ENCODE peak calls at places on chromosomes 13 and 19, in six cellular contexts. One of them, this sample, is unnamed.
A peak's percentile ranks its signal among the peaks of the same experiment; 100 is the strongest.

GRCh38 chr13:51895906-51896888 is 34.4 kb downstream of the CCDC70 start:
- DNase-seq in natural killer cell treated with Interleukin-12 subunit alpha and Interleukin-12 subunit beta and Interleukin-15 and Interleukin-18, amount 100 ng/mL, for 72 hours: no peak
- DNase-seq in NCI-H2081: peak; percentile 13
- DNase-seq in lower lobe of right lung: peak; percentile 54
- DNase-seq in cerebellar nuclear complex: no peak
- DNase-seq in NCI-H510A: no peak
- DNase-seq in this sample: peak; percentile 57

GRCh38 chr13:93730780-93731179 is 504.2 kb downstream of the GPC6 start:
- DNase-seq in NCI-H510A: no peak
- DNase-seq in cerebellar nuclear complex: no peak
- DNase-seq in natural killer cell treated with Interleukin-12 subunit alpha and Interleukin-12 subunit beta and Interleukin-15 and Interleukin-18, amount 100 ng/mL, for 72 hours: no peak
- DNase-seq in NCI-H2081: no peak
- DNase-seq in lower lobe of right lung: no peak
- DNase-seq in this sample: no peak

GRCh38 chr19:5314012-5314906 is 26.4 kb downstream of the PTPRS start:
- DNase-seq in natural killer cell treated with Interleukin-12 subunit alpha and Interleukin-12 subunit beta and Interleukin-15 and Interleukin-18, amount 100 ng/mL, for 72 hours: no peak
- DNase-seq in NCI-H2081: no peak
- DNase-seq in NCI-H510A: no peak
- DNase-seq in cerebellar nuclear complex: no peak
- DNase-seq in lower lobe of right lung: no peak
- DNase-seq in this sample: no peak

GRCh38 chr19:32910874-32911273 is 41.3 kb upstream of the SLC7A9 start:
- DNase-seq in lower lobe of right lung: no peak
- DNase-seq in NCI-H510A: no peak
- DNase-seq in NCI-H2081: no peak
- DNase-seq in natural killer cell treated with Interleukin-12 subunit alpha and Interleukin-12 subunit beta and Interleukin-15 and Interleukin-18, amount 100 ng/mL, for 72 hours: no peak
- DNase-seq in cerebellar nuclear complex: no peak
- DNase-seq in this sample: no peak

GRCh38 chr13:74136089-74136658 is 2.0 kb upstream of the KLF12 start:
- DNase-seq in NCI-H510A: no peak
- DNase-seq in NCI-H2081: no peak
- DNase-seq in natural killer cell treated with Interleukin-12 subunit alpha and Interleukin-12 subunit beta and Interleukin-15 and Interleukin-18, amount 100 ng/mL, for 72 hours: no peak
- DNase-seq in cerebellar nuclear complex: peak; percentile 27
- DNase-seq in lower lobe of right lung: no peak
- DNase-seq in this sample: no peak

GRCh38 chr13:91278291-91278690 is 69.2 kb upstream of the MIR17HG start:
- DNase-seq in natural killer cell treated with Interleukin-12 subunit alpha and Interleukin-12 subunit beta and Interleukin-15 and Interleukin-18, amount 100 ng/mL, for 72 hours: no peak
- DNase-seq in NCI-H2081: no peak
- DNase-seq in NCI-H510A: no peak
- DNase-seq in cerebellar nuclear complex: no peak
- DNase-seq in lower lobe of right lung: no peak
- DNase-seq in this sample: no peak

GRCh38 chr13:82688400-82688999 is 1193.8 kb downstream of the SLITRK1 start:
- DNase-seq in NCI-H2081: no peak
- DNase-seq in natural killer cell treated with Interleukin-12 subunit alpha and Interleukin-12 subunit beta and Interleukin-15 and Interleukin-18, amount 100 ng/mL, for 72 hours: no peak
- DNase-seq in lower lobe of right lung: no peak
- DNase-seq in NCI-H510A: no peak
- DNase-seq in cerebellar nuclear complex: no peak
- DNase-seq in this sample: no peak

GRCh38 chr19:6828306-6828697 is 55.8 kb downstream of the VAV1 start:
- DNase-seq in cerebellar nuclear complex: no peak
- DNase-seq in NCI-H2081: no peak
- DNase-seq in natural killer cell treated with Interleukin-12 subunit alpha and Interleukin-12 subunit beta and Interleukin-15 and Interleukin-18, amount 100 ng/mL, for 72 hours: no peak
- DNase-seq in lower lobe of right lung: no peak
- DNase-seq in NCI-H510A: no peak
- DNase-seq in this sample: no peak

GRCh38 chr19:1324792-1325567 is 39.3 kb downstream of the EFNA2 start:
- DNase-seq in NCI-H510A: no peak
- DNase-seq in cerebellar nuclear complex: no peak
- DNase-seq in natural killer cell treated with Interleukin-12 subunit alpha and Interleukin-12 subunit beta and Interleukin-15 and Interleukin-18, amount 100 ng/mL, for 72 hours: no peak
- DNase-seq in NCI-H2081: no peak
- DNase-seq in lower lobe of right lung: peak; percentile 56
- DNase-seq in this sample: peak; percentile 25

GRCh38 chr19:58578430-58578925 is 5.3 kb upstream of the MZF1 start:
- DNase-seq in NCI-H510A: no peak
- DNase-seq in natural killer cell treated with Interleukin-12 subunit alpha and Interleukin-12 subunit beta and Interleukin-15 and Interleukin-18, amount 100 ng/mL, for 72 hours: no peak
- DNase-seq in lower lobe of right lung: no peak
- DNase-seq in cerebellar nuclear complex: no peak
- DNase-seq in NCI-H2081: no peak
- DNase-seq in this sample: no peak

GRCh38 chr19:14434543-14435319 is 1.6 kb downstream of the PKN1 start:
- DNase-seq in NCI-H510A: no peak
- DNase-seq in cerebellar nuclear complex: no peak
- DNase-seq in natural killer cell treated with Interleukin-12 subunit alpha and Interleukin-12 subunit beta and Interleukin-15 and Interleukin-18, amount 100 ng/mL, for 72 hours: no peak
- DNase-seq in lower lobe of right lung: peak; percentile 62
- DNase-seq in NCI-H2081: no peak
- DNase-seq in this sample: peak; percentile 67

GRCh38 chr13:113076681-113077401 is 28.8 kb upstream of the F7 start:
- DNase-seq in NCI-H510A: no peak
- DNase-seq in cerebellar nuclear complex: no peak
- DNase-seq in natural killer cell treated with Interleukin-12 subunit alpha and Interleukin-12 subunit beta and Interleukin-15 and Interleukin-18, amount 100 ng/mL, for 72 hours: no peak
- DNase-seq in lower lobe of right lung: peak; percentile 41
- DNase-seq in NCI-H2081: no peak
- DNase-seq in this sample: no peak

GRCh38 chr19:37928527-37929286 is 21.7 kb downstream of the SIPA1L3 start:
- DNase-seq in lower lobe of right lung: no peak
- DNase-seq in NCI-H2081: no peak
- DNase-seq in cerebellar nuclear complex: no peak
- DNase-seq in natural killer cell treated with Interleukin-12 subunit alpha and Interleukin-12 subunit beta and Interleukin-15 and Interleukin-18, amount 100 ng/mL, for 72 hours: no peak
- DNase-seq in NCI-H510A: no peak
- DNase-seq in this sample: peak; percentile 63

GRCh38 chr13:47250141-47250540 is 353.3 kb upstream of the HTR2A start:
- DNase-seq in NCI-H2081: no peak
- DNase-seq in cerebellar nuclear complex: no peak
- DNase-seq in lower lobe of right lung: no peak
- DNase-seq in NCI-H510A: no peak
- DNase-seq in natural killer cell treated with Interleukin-12 subunit alpha and Interleukin-12 subunit beta and Interleukin-15 and Interleukin-18, amount 100 ng/mL, for 72 hours: no peak
- DNase-seq in this sample: no peak

GRCh38 chr13:50437252-50437651 is 406.2 kb downstream of the DLEU7 start:
- DNase-seq in lower lobe of right lung: no peak
- DNase-seq in cerebellar nuclear complex: no peak
- DNase-seq in NCI-H2081: no peak
- DNase-seq in NCI-H510A: no peak
- DNase-seq in natural killer cell treated with Interleukin-12 subunit alpha and Interleukin-12 subunit beta and Interleukin-15 and Interleukin-18, amount 100 ng/mL, for 72 hours: no peak
- DNase-seq in this sample: no peak

GRCh38 chr19:17687857-17688784 is at the start of gene UNC13A:
- DNase-seq in cerebellar nuclear complex: peak; percentile 31
- DNase-seq in NCI-H2081: peak; percentile 53
- DNase-seq in NCI-H510A: peak; percentile 59
- DNase-seq in lower lobe of right lung: peak; percentile 51
- DNase-seq in natural killer cell treated with Interleukin-12 subunit alpha and Interleukin-12 subunit beta and Interleukin-15 and Interleukin-18, amount 100 ng/mL, for 72 hours: peak; percentile 65
- DNase-seq in this sample: peak; percentile 23

GRCh38 chr13:74158028-74158427 is 23.8 kb upstream of the KLF12 start:
- DNase-seq in cerebellar nuclear complex: no peak
- DNase-seq in lower lobe of right lung: no peak
- DNase-seq in NCI-H2081: no peak
- DNase-seq in natural killer cell treated with Interleukin-12 subunit alpha and Interleukin-12 subunit beta and Interleukin-15 and Interleukin-18, amount 100 ng/mL, for 72 hours: no peak
- DNase-seq in NCI-H510A: no peak
- DNase-seq in this sample: no peak

GRCh38 chr19:4077800-4078683 is 11.3 kb upstream of the ZBTB7A start:
- DNase-seq in NCI-H2081: no peak
- DNase-seq in NCI-H510A: no peak
- DNase-seq in natural killer cell treated with Interleukin-12 subunit alpha and Interleukin-12 subunit beta and Interleukin-15 and Interleukin-18, amount 100 ng/mL, for 72 hours: no peak
- DNase-seq in lower lobe of right lung: peak; percentile 87
- DNase-seq in cerebellar nuclear complex: no peak
- DNase-seq in this sample: peak; percentile 39

GRCh38 chr13:97226788-97227627 is 4.9 kb downstream of the MBNL2 start:
- DNase-seq in lower lobe of right lung: no peak
- DNase-seq in NCI-H2081: no peak
- DNase-seq in cerebellar nuclear complex: no peak
- DNase-seq in natural killer cell treated with Interleukin-12 subunit alpha and Interleukin-12 subunit beta and Interleukin-15 and Interleukin-18, amount 100 ng/mL, for 72 hours: peak; percentile 69
- DNase-seq in NCI-H510A: no peak
- DNase-seq in this sample: no peak

GRCh38 chr13:55000043-55000442 is 1971.4 kb downstream of the OLFM4 start:
- DNase-seq in natural killer cell treated with Interleukin-12 subunit alpha and Interleukin-12 subunit beta and Interleukin-15 and Interleukin-18, amount 100 ng/mL, for 72 hours: no peak
- DNase-seq in NCI-H510A: no peak
- DNase-seq in NCI-H2081: no peak
- DNase-seq in lower lobe of right lung: no peak
- DNase-seq in cerebellar nuclear complex: no peak
- DNase-seq in this sample: no peak

GRCh38 chr13:37306778-37307544 is 201.5 kb upstream of the CSNK1A1L start:
- DNase-seq in natural killer cell treated with Interleukin-12 subunit alpha and Interleukin-12 subunit beta and Interleukin-15 and Interleukin-18, amount 100 ng/mL, for 72 hours: no peak
- DNase-seq in lower lobe of right lung: no peak
- DNase-seq in cerebellar nuclear complex: no peak
- DNase-seq in NCI-H510A: no peak
- DNase-seq in NCI-H2081: no peak
- DNase-seq in this sample: no peak

GRCh38 chr19:5403968-5404640 is 51.1 kb upstream of the ZNRF4 start:
- DNase-seq in cerebellar nuclear complex: no peak
- DNase-seq in lower lobe of right lung: peak; percentile 73
- DNase-seq in NCI-H2081: no peak
- DNase-seq in natural killer cell treated with Interleukin-12 subunit alpha and Interleukin-12 subunit beta and Interleukin-15 and Interleukin-18, amount 100 ng/mL, for 72 hours: peak; percentile 68
- DNase-seq in NCI-H510A: no peak
- DNase-seq in this sample: peak; percentile 28

GRCh38 chr13:48236528-48237353 is 3.7 kb downstream of the ITM2B start:
- DNase-seq in natural killer cell treated with Interleukin-12 subunit alpha and Interleukin-12 subunit beta and Interleukin-15 and Interleukin-18, amount 100 ng/mL, for 72 hours: no peak
- DNase-seq in cerebellar nuclear complex: no peak
- DNase-seq in lower lobe of right lung: no peak
- DNase-seq in NCI-H2081: no peak
- DNase-seq in NCI-H510A: no peak
- DNase-seq in this sample: peak; percentile 89

GRCh38 chr13:110396913-110397379 is 89.9 kb downstream of the COL4A2 start:
- DNase-seq in lower lobe of right lung: no peak
- DNase-seq in cerebellar nuclear complex: no peak
- DNase-seq in NCI-H510A: no peak
- DNase-seq in NCI-H2081: no peak
- DNase-seq in natural killer cell treated with Interleukin-12 subunit alpha and Interleukin-12 subunit beta and Interleukin-15 and Interleukin-18, amount 100 ng/mL, for 72 hours: no peak
- DNase-seq in this sample: no peak

GRCh38 chr19:33953023-33953422 is 156.4 kb downstream of the KCTD15 start:
- DNase-seq in cerebellar nuclear complex: no peak
- DNase-seq in NCI-H2081: no peak
- DNase-seq in lower lobe of right lung: no peak
- DNase-seq in NCI-H510A: no peak
- DNase-seq in natural killer cell treated with Interleukin-12 subunit alpha and Interleukin-12 subunit beta and Interleukin-15 and Interleukin-18, amount 100 ng/mL, for 72 hours: no peak
- DNase-seq in this sample: no peak

GRCh38 chr19:46206176-46206575 is 23.4 kb upstream of the IGFL1 start:
- DNase-seq in lower lobe of right lung: no peak
- DNase-seq in NCI-H510A: no peak
- DNase-seq in cerebellar nuclear complex: no peak
- DNase-seq in natural killer cell treated with Interleukin-12 subunit alpha and Interleukin-12 subunit beta and Interleukin-15 and Interleukin-18, amount 100 ng/mL, for 72 hours: no peak
- DNase-seq in NCI-H2081: no peak
- DNase-seq in this sample: no peak

This sample was measured in HL-60.